ENCODE peak calls at places on chromosomes 5 and 9, in seven cellular contexts. One of them, this sample, is unnamed.

GRCh38 chr5:137933491-137933911 is 44.2 kb downstream of the PKD2L2 start:
- DNase-seq in uterus: no peak
- DNase-seq in brain microvascular endothelial cell: no peak
- DNase-seq in CD4-positive, alpha-beta memory T cell: no peak
- DNase-seq in A549: no peak
- DNase-seq in A673: peak
- DNase-seq in right atrium auricular region: no peak
- DNase-seq in this sample: no peak

GRCh38 chr9:124220551-124221451 is 36.9 kb upstream of the NEK6 start:
- DNase-seq in uterus: no peak
- DNase-seq in brain microvascular endothelial cell: peak
- DNase-seq in CD4-positive, alpha-beta memory T cell: no peak
- DNase-seq in A549: peak
- DNase-seq in A673: peak
- DNase-seq in right atrium auricular region: no peak
- DNase-seq in this sample: no peak

GRCh38 chr5:41465493-41466171 is 44.8 kb downstream of the PLCXD3 start:
- DNase-seq in uterus: no peak
- DNase-seq in brain microvascular endothelial cell: no peak
- DNase-seq in CD4-positive, alpha-beta memory T cell: no peak
- DNase-seq in A549: no peak
- DNase-seq in A673: no peak
- DNase-seq in right atrium auricular region: no peak
- DNase-seq in this sample: no peak

GRCh38 chr5:167753725-167754490 is 537.5 kb upstream of the WWC1 start:
- DNase-seq in uterus: no peak
- DNase-seq in brain microvascular endothelial cell: no peak
- DNase-seq in CD4-positive, alpha-beta memory T cell: no peak
- DNase-seq in A549: no peak
- DNase-seq in A673: no peak
- DNase-seq in right atrium auricular region: no peak
- DNase-seq in this sample: no peak

GRCh38 chr5:136522217-136522956 is 157.0 kb upstream of the TRPC7 start:
- DNase-seq in uterus: no peak
- DNase-seq in brain microvascular endothelial cell: no peak
- DNase-seq in CD4-positive, alpha-beta memory T cell: no peak
- DNase-seq in A549: no peak
- DNase-seq in A673: no peak
- DNase-seq in right atrium auricular region: no peak
- DNase-seq in this sample: no peak

GRCh38 chr5:18882162-18882561 is 1105.8 kb downstream of the CDH18 start:
- DNase-seq in uterus: no peak
- DNase-seq in brain microvascular endothelial cell: no peak
- DNase-seq in CD4-positive, alpha-beta memory T cell: no peak
- DNase-seq in A549: no peak
- DNase-seq in A673: peak
- DNase-seq in right atrium auricular region: no peak
- DNase-seq in this sample: no peak

GRCh38 chr9:72733896-72734295 is 212.5 kb downstream of the TMC1 start:
- DNase-seq in uterus: no peak
- DNase-seq in brain microvascular endothelial cell: no peak
- DNase-seq in CD4-positive, alpha-beta memory T cell: no peak
- DNase-seq in A549: no peak
- DNase-seq in A673: no peak
- DNase-seq in right atrium auricular region: no peak
- DNase-seq in this sample: no peak

GRCh38 chr5:82058710-82059109 is 86.9 kb downstream of the ATG10 start:
- DNase-seq in uterus: no peak
- DNase-seq in brain microvascular endothelial cell: peak
- DNase-seq in CD4-positive, alpha-beta memory T cell: no peak
- DNase-seq in A549: no peak
- DNase-seq in A673: no peak
- DNase-seq in right atrium auricular region: no peak
- DNase-seq in this sample: no peak

GRCh38 chr5:1054018-1054798 is 45.6 kb downstream of the NKD2 start:
- DNase-seq in uterus: no peak
- DNase-seq in brain microvascular endothelial cell: no peak
- DNase-seq in CD4-positive, alpha-beta memory T cell: no peak
- DNase-seq in A549: no peak
- DNase-seq in A673: no peak
- DNase-seq in right atrium auricular region: no peak
- DNase-seq in this sample: no peak

GRCh38 chr5:100777680-100778281 is 125.3 kb downstream of the ST8SIA4 start:
- DNase-seq in uterus: no peak
- DNase-seq in brain microvascular endothelial cell: peak
- DNase-seq in CD4-positive, alpha-beta memory T cell: no peak
- DNase-seq in A549: no peak
- DNase-seq in A673: peak
- DNase-seq in right atrium auricular region: no peak
- DNase-seq in this sample: no peak

GRCh38 chr9:71816782-71817549 is 48.7 kb upstream of the CEMIP2 start:
- DNase-seq in uterus: no peak
- DNase-seq in brain microvascular endothelial cell: no peak
- DNase-seq in CD4-positive, alpha-beta memory T cell: no peak
- DNase-seq in A549: no peak
- DNase-seq in A673: no peak
- DNase-seq in right atrium auricular region: no peak
- DNase-seq in this sample: no peak

GRCh38 chr5:61330879-61331406 is 1.1 kb upstream of the ZSWIM6 start:
- DNase-seq in uterus: peak
- DNase-seq in brain microvascular endothelial cell: no peak
- DNase-seq in CD4-positive, alpha-beta memory T cell: peak
- DNase-seq in A549: peak
- DNase-seq in A673: peak
- DNase-seq in right atrium auricular region: no peak
- DNase-seq in this sample: peak

GRCh38 chr9:22136446-22137140 is 127.5 kb upstream of the CDKN2B start:
- DNase-seq in uterus: no peak
- DNase-seq in brain microvascular endothelial cell: peak
- DNase-seq in CD4-positive, alpha-beta memory T cell: no peak
- DNase-seq in A549: no peak
- DNase-seq in A673: no peak
- DNase-seq in right atrium auricular region: no peak
- DNase-seq in this sample: no peak

GRCh38 chr9:83336696-83337095 is 201.5 kb downstream of the FRMD3 start:
- DNase-seq in uterus: no peak
- DNase-seq in brain microvascular endothelial cell: no peak
- DNase-seq in CD4-positive, alpha-beta memory T cell: no peak
- DNase-seq in A549: no peak
- DNase-seq in A673: no peak
- DNase-seq in right atrium auricular region: no peak
- DNase-seq in this sample: no peak

GRCh38 chr5:96254980-96255681 is 177.9 kb downstream of the PCSK1 start:
- DNase-seq in uterus: no peak
- DNase-seq in brain microvascular endothelial cell: peak
- DNase-seq in CD4-positive, alpha-beta memory T cell: no peak
- DNase-seq in A549: no peak
- DNase-seq in A673: peak
- DNase-seq in right atrium auricular region: no peak
- DNase-seq in this sample: no peak

GRCh38 chr9:33620738-33621439 is 96.8 kb downstream of the ANKRD18B start:
- DNase-seq in uterus: no peak
- DNase-seq in brain microvascular endothelial cell: peak
- DNase-seq in CD4-positive, alpha-beta memory T cell: no peak
- DNase-seq in A549: no peak
- DNase-seq in A673: peak
- DNase-seq in right atrium auricular region: no peak
- DNase-seq in this sample: no peak

GRCh38 chr9:125233678-125234077 is 7.5 kb downstream of the HSPA5 start:
- DNase-seq in uterus: no peak
- DNase-seq in brain microvascular endothelial cell: peak
- DNase-seq in CD4-positive, alpha-beta memory T cell: no peak
- DNase-seq in A549: peak
- DNase-seq in A673: peak
- DNase-seq in right atrium auricular region: no peak
- DNase-seq in this sample: no peak

GRCh38 chr5:158589939-158590338 is 509.8 kb downstream of the EBF1 start:
- DNase-seq in uterus: no peak
- DNase-seq in brain microvascular endothelial cell: no peak
- DNase-seq in CD4-positive, alpha-beta memory T cell: no peak
- DNase-seq in A549: no peak
- DNase-seq in A673: no peak
- DNase-seq in right atrium auricular region: no peak
- DNase-seq in this sample: no peak

GRCh38 chr5:111223086-111223789 is 946 bp upstream of the CAMK4 start:
- DNase-seq in uterus: no peak
- DNase-seq in brain microvascular endothelial cell: no peak
- DNase-seq in CD4-positive, alpha-beta memory T cell: no peak
- DNase-seq in A549: no peak
- DNase-seq in A673: no peak
- DNase-seq in right atrium auricular region: no peak
- DNase-seq in this sample: no peak

DNA sequence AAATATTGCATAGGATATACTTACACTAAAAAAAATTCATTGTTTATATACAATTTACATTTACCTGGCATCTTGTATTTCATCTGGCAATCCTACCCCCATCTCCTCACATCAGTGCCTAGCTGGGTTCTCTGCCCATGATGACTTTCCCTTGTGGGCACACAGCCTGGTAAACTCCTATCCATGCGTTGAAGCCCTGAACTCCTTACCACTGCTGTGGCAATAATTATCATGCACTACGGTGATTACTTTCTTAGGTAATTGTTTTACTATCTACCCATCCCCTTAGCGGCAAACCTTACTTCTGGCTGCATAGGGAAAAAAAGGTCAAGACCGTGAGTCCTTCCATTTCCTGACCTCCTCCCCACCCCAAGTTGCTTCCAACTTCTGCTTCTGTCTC is 63.6 kb upstream of the DAB2IP start:
- DNase-seq in uterus: no peak
- DNase-seq in brain microvascular endothelial cell: no peak
- DNase-seq in CD4-positive, alpha-beta memory T cell: no peak
- DNase-seq in A549: no peak
- DNase-seq in A673: no peak
- DNase-seq in right atrium auricular region: no peak
- DNase-seq in this sample: no peak
- H3K27ac ChIP-seq in uterus: no peak
- H3K27ac ChIP-seq in brain microvascular endothelial cell: no peak
- H3K27ac ChIP-seq in CD4-positive, alpha-beta memory T cell: no peak
- H3K27ac ChIP-seq in A549: no peak
- H3K27ac ChIP-seq in A673: no peak
- H3K27ac ChIP-seq in right atrium auricular region: no peak
- H3K27ac ChIP-seq in this sample: no peak

DNA sequence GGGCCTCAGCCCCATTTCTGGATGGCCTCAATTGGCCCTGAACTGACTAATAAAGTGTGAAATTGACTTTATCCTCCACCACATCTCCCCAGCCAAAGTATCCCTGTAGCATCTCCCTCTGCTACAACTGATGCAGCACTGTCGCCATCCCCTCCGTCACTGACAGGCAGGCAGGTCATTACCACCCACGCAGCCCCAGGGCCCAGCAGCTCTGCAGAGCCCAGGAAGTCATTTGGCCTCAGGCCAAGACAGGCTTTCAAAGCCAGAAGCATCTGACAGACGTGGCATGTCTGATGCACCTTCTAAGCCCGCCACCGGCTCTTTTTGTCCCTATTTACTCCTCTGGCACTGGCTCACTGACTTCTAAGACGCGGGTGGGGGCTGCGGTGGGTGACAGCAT is 65.3 kb downstream of the ARHGEF37 start:
- DNase-seq in uterus: no peak
- DNase-seq in brain microvascular endothelial cell: peak
- DNase-seq in CD4-positive, alpha-beta memory T cell: no peak
- DNase-seq in A549: no peak
- DNase-seq in A673: peak
- DNase-seq in right atrium auricular region: no peak
- DNase-seq in this sample: no peak
- H3K4me3 ChIP-seq in uterus: no peak
- H3K4me3 ChIP-seq in brain microvascular endothelial cell: no peak
- H3K4me3 ChIP-seq in CD4-positive, alpha-beta memory T cell: no peak
- H3K4me3 ChIP-seq in A549: no peak
- H3K4me3 ChIP-seq in A673: no peak
- H3K4me3 ChIP-seq in right atrium auricular region: no peak
- H3K4me3 ChIP-seq in this sample: no peak

GRCh38 chr5:132648355-132648754 is 9.6 kb upstream of the IL13 start:
- DNase-seq in uterus: no peak
- DNase-seq in brain microvascular endothelial cell: no peak
- DNase-seq in CD4-positive, alpha-beta memory T cell: no peak
- DNase-seq in A549: no peak
- DNase-seq in A673: no peak
- DNase-seq in right atrium auricular region: no peak
- DNase-seq in this sample: no peak

GRCh38 chr5:132641841-132642240 is 16.1 kb upstream of the IL13 start:
- DNase-seq in uterus: no peak
- DNase-seq in brain microvascular endothelial cell: no peak
- DNase-seq in CD4-positive, alpha-beta memory T cell: no peak
- DNase-seq in A549: no peak
- DNase-seq in A673: no peak
- DNase-seq in right atrium auricular region: no peak
- DNase-seq in this sample: no peak

GRCh38 chr5:132647473-132647872 is 10.5 kb upstream of the IL13 start:
- DNase-seq in uterus: no peak
- DNase-seq in brain microvascular endothelial cell: no peak
- DNase-seq in CD4-positive, alpha-beta memory T cell: no peak
- DNase-seq in A549: no peak
- DNase-seq in A673: no peak
- DNase-seq in right atrium auricular region: no peak
- DNase-seq in this sample: no peak

GRCh38 chr5:132644177-132644576 is 13.8 kb upstream of the IL13 start:
- DNase-seq in uterus: no peak
- DNase-seq in brain microvascular endothelial cell: no peak
- DNase-seq in CD4-positive, alpha-beta memory T cell: no peak
- DNase-seq in A549: no peak
- DNase-seq in A673: no peak
- DNase-seq in right atrium auricular region: no peak
- DNase-seq in this sample: no peak

DNA sequence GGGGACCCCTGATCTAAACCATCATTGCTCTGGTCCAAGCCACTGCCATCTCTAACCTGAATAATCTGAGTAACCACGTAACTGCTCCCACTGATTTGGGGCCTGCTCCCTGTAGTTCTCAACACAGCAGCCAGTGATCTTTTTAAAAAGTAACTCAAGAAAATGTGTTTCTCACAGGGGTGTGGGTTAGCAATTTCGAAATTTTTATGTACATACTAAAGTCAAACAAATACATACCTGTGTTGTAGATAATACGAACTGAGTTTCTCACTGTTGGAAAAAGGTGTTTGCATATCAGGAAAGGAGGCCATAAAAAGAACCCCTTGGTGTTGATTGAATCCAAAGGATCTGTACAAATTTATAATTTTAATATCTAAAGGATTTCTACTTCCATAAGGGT is 11.1 kb upstream of the IL13 start:
- DNase-seq in uterus: no peak
- DNase-seq in brain microvascular endothelial cell: no peak
- DNase-seq in CD4-positive, alpha-beta memory T cell: no peak
- DNase-seq in A549: no peak
- DNase-seq in A673: no peak
- DNase-seq in right atrium auricular region: no peak
- DNase-seq in this sample: no peak
- H3K27ac ChIP-seq in uterus: no peak
- H3K27ac ChIP-seq in brain microvascular endothelial cell: no peak
- H3K27ac ChIP-seq in CD4-positive, alpha-beta memory T cell: no peak
- H3K27ac ChIP-seq in A549: no peak
- H3K27ac ChIP-seq in A673: no peak
- H3K27ac ChIP-seq in right atrium auricular region: no peak
- H3K27ac ChIP-seq in this sample: no peak

DNA sequence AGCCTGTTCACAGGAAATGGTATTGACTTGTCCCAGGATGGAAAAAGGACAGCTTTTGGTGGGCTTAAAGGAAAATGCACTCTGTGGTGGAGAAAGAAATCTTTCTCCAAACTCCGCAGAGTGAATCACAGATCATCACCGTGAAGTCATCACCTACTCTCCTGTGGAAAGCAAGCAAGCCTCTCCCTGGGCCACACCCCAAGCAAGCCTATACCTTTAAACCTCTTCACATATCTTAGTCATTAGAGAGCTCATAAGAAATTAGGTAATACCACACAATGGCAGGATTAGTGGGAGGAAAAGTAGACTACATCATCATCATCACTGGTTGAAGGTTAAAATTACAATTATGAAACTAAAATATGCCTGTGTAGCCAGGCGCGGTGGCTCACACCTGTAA is 23.2 kb downstream of the TLE1 start:
- DNase-seq in uterus: no peak
- DNase-seq in brain microvascular endothelial cell: no peak
- DNase-seq in CD4-positive, alpha-beta memory T cell: no peak
- DNase-seq in A549: no peak
- DNase-seq in A673: no peak
- DNase-seq in right atrium auricular region: no peak
- DNase-seq in this sample: no peak
- H3K4me3 ChIP-seq in uterus: no peak
- H3K4me3 ChIP-seq in brain microvascular endothelial cell: no peak
- H3K4me3 ChIP-seq in CD4-positive, alpha-beta memory T cell: no peak
- H3K4me3 ChIP-seq in A549: no peak
- H3K4me3 ChIP-seq in A673: no peak
- H3K4me3 ChIP-seq in right atrium auricular region: no peak
- H3K4me3 ChIP-seq in this sample: no peak

This sample was measured in dorsolateral prefrontal cortex.